ENCODE peak calls at places on chromosomes 5 and 9, in five cellular contexts. D, L, S, Y and U are unnamed samples.

GRCh38 chr9:114250235-114250568 is 72.7 kb upstream of the ORM1 start:
- DNase-seq in D (no peak), S (peak), L (no peak), Y (peak), U (no peak)

GRCh38 chr5:126454535-126454934 is 31.3 kb downstream of the GRAMD2B start:
- DNase-seq in Y (no peak), L (no peak), S (no peak), D (no peak), U (no peak)

GRCh38 chr5:176732736-176733585 is 77.4 kb upstream of the UNC5A start:
- DNase-seq in Y (no peak), D (no peak), S (peak), L (no peak), U (no peak)

GRCh38 chr9:137295313-137296213 is 6.5 kb downstream of the NRARP start:
- DNase-seq in Y (no peak), D (no peak), L (no peak), S (no peak), U (no peak)

GRCh38 chr5:68071243-68071642 is 144.3 kb upstream of the PIK3R1 start:
- DNase-seq in S (no peak), Y (no peak), D (no peak), L (no peak), U (no peak)

GRCh38 chr9:26670052-26670640 is 222.5 kb downstream of the CAAP1 start:
- DNase-seq in L (no peak), D (no peak), Y (no peak), S (no peak), U (no peak)

GRCh38 chr5:141805874-141806273 is 72.3 kb downstream of the PCDH1 start:
- DNase-seq in D (no peak), Y (no peak), L (no peak), S (no peak), U (no peak)

GRCh38 chr5:31819926-31820516 is 181.1 kb downstream of the PDZD2 start:
- DNase-seq in Y (no peak), D (no peak), S (no peak), L (no peak), U (no peak)

GRCh38 chr5:120545007-120545406 is 80.9 kb downstream of the PRR16 start:
- DNase-seq in Y (no peak), L (no peak), S (no peak), D (no peak), U (no peak)

GRCh38 chr5:132258102-132259060 is 885 bp downstream of the PDLIM4 start:
- DNase-seq in S (no peak), L (peak), Y (no peak), D (peak), U (no peak)

GRCh38 chr5:120613729-120614128 is 149.6 kb downstream of the PRR16 start:
- DNase-seq in Y (no peak), L (no peak), S (no peak), D (peak), U (no peak)

GRCh38 chr5:148687427-148687826 is 33.1 kb upstream of the HTR4 start:
- DNase-seq in Y (no peak), S (no peak), D (peak), L (no peak), U (no peak)

GRCh38 chr5:26582350-26583040 is 455.9 kb downstream of the CDH9 start:
- DNase-seq in Y (no peak), L (no peak), S (peak), D (peak), U (no peak)

GRCh38 chr5:150573867-150574817 is 66.2 kb downstream of the NDST1 start:
- DNase-seq in Y (no peak), L (no peak), D (no peak), S (no peak), U (no peak)

GRCh38 chr5:72427016-72427415 is 80.2 kb downstream of the ZNF366 start:
- DNase-seq in Y (no peak), S (no peak), D (no peak), L (no peak), U (no peak)

GRCh38 chr5:95891499-95891898 is 69.0 kb upstream of the GLRX start:
- DNase-seq in Y (no peak), L (no peak), S (no peak), D (no peak), U (no peak)

GRCh38 chr5:54558362-54558761 is 40.8 kb downstream of the SNX18 start:
- DNase-seq in L (no peak), S (no peak), Y (no peak), D (no peak), U (no peak)

GRCh38 chr5:29085142-29085541 is 2046.8 kb upstream of the CDH9 start:
- DNase-seq in L (no peak), Y (no peak), D (peak), S (no peak), U (no peak)

GRCh38 chr5:171598279-171599152 is 179.1 kb downstream of the FGF18 start:
- DNase-seq in L (no peak), S (no peak), D (no peak), Y (no peak), U (no peak)

GRCh38 chr5:71587709-71588532 is 781 bp downstream of the MCCC2 start:
- DNase-seq in Y (no peak), D (no peak), L (no peak), S (no peak), U (no peak)

GRCh38 chr5:172716796-172717313 is 54.1 kb downstream of the DUSP1 start:
- DNase-seq in L (peak), Y (peak), D (peak), S (peak), U (peak)

GRCh38 chr5:15320896-15321295 is 179.1 kb upstream of the FBXL7 start:
- DNase-seq in L (no peak), D (no peak), S (no peak), Y (no peak), U (no peak)

GRCh38 chr5:87787640-87788039 is 374.9 kb upstream of the CCNH start:
- DNase-seq in S (no peak), D (no peak), Y (no peak), L (no peak), U (no peak)

GRCh38 chr5:612498-613424 is 621 bp downstream of the CEP72 start:
- DNase-seq in S (peak), D (peak), Y (no peak), L (no peak), U (no peak)

GRCh38 chr5:156934450-156935211 is 28.4 kb downstream of the TIMD4 start:
- DNase-seq in L (peak), D (no peak), Y (no peak), S (no peak), U (peak)

GRCh38 chr5:40829748-40830305 is 5.2 kb downstream of the RPL37 start:
- DNase-seq in D (no peak), S (no peak), L (no peak), Y (no peak), U (no peak)

GRCh38 chr5:140131967-140132409 is 6.3 kb downstream of the IGIP start:
- DNase-seq in L (no peak), Y (peak), D (peak), S (no peak), U (no peak)

GRCh38 chr9:71760901-71761300 is 7.4 kb downstream of the CEMIP2 start:
- DNase-seq in Y (no peak), D (no peak), L (peak), S (no peak), U (no peak)

GRCh38 chr9:82613516-82613915 is 449.4 kb downstream of the RASEF start:
- DNase-seq in Y (no peak), D (no peak), L (no peak), S (no peak), U (no peak)

GRCh38 chr5:88732181-88732633 is 150.8 kb downstream of the MEF2C start:
- DNase-seq in S (peak), D (no peak), Y (no peak), L (peak), U (no peak)

GRCh38 chr5:98333921-98334320 is 439.5 kb upstream of the RGMB start:
- DNase-seq in L (no peak), D (peak), Y (no peak), S (no peak), U (no peak)

GRCh38 chr5:134124289-134125194 is 10.1 kb downstream of the TCF7 start:
- DNase-seq in L (no peak), S (no peak), D (peak), Y (no peak), U (no peak)

GRCh38 chr5:121366515-121366914 is 485.2 kb upstream of the FTMT start:
- DNase-seq in S (no peak), Y (no peak), L (no peak), D (peak), U (no peak)

GRCh38 chr9:136170291-136170901 is 34.5 kb downstream of the LHX3 start:
- DNase-seq in D (no peak), Y (no peak), L (peak), S (no peak), U (peak)